ENCODE peak calls at places on chromosomes 6 and 20, in six cellular contexts. T is GM23248, N is suprapubic skin, K is neural progenitor cell, Y is A673, E is heart right ventricle. F is an unnamed sample. For H3K4me1 and H3K27me3, the result is how much of the 10 kb centered on the place peaks cover.

GRCh38 chr6:97813881-97814280 is 530.9 kb upstream of the MMS22L start:
- DNase-seq in T (no peak), N (no peak), K (peak), Y (no peak), E (no peak), F (no peak)

GRCh38 chr6:164039954-164040375 is 625.4 kb downstream of the QKI start:
- DNase-seq in T (no peak), N (no peak), K (no peak), Y (no peak), E (no peak), F (peak)

GRCh38 chr6:138656278-138656803 is 117.2 kb upstream of the CCDC28A start:
- DNase-seq in T (no peak), N (no peak), K (no peak), Y (no peak), E (no peak), F (no peak)

GRCh38 chr6:159633196-159633595 is 59.8 kb downstream of the SOD2 start:
- DNase-seq in T (peak), N (no peak), K (peak), Y (peak), E (no peak), F (no peak)

GRCh38 chr6:21902766-21903165 is 309.2 kb downstream of the SOX4 start:
- DNase-seq in T (no peak), N (no peak), K (peak), Y (no peak), E (no peak), F (no peak)

GRCh38 chr6:118784641-118785164 is 109.2 kb upstream of the ASF1A start:
- DNase-seq in T (no peak), N (peak), K (peak), Y (peak), E (peak), F (no peak)

GRCh38 chr6:52330470-52330869 is 31.5 kb upstream of the PAQR8 start:
- DNase-seq in T (no peak), N (no peak), K (no peak), Y (no peak), E (no peak), F (peak)

GRCh38 chr6:133503330-133503729 is 262.2 kb downstream of the EYA4 start:
- DNase-seq in T (peak), N (no peak), K (no peak), Y (peak), E (no peak), F (no peak)

GRCh38 chr6:161341638-161342037 is 67.8 kb upstream of the AGPAT4 start:
- DNase-seq in T (no peak), N (no peak), K (no peak), Y (no peak), E (no peak), F (no peak)

GRCh38 chr20:38723982-38724602 is at the start of gene SLC32A1:
- DNase-seq in T (no peak), N (no peak), K (peak), Y (no peak), E (no peak), F (no peak)

GRCh38 chr6:55047433-55048044 is 126.8 kb upstream of the HCRTR2 start:
- DNase-seq in T (peak), N (no peak), K (no peak), Y (peak), E (no peak), F (no peak)

GRCh38 chr6:3022765-3023662 is 23.3 kb downstream of the NQO2 start:
- DNase-seq in T (peak), N (no peak), K (no peak), Y (peak), E (peak), F (no peak)

GRCh38 chr6:13273931-13274706 is 54.2 kb downstream of the TBC1D7 start:
- DNase-seq in T (no peak), N (no peak), K (no peak), Y (no peak), E (no peak), F (peak)

GRCh38 chr6:11412616-11413015 is 124.9 kb upstream of the TMEM170B start:
- DNase-seq in T (no peak), N (no peak), K (no peak), Y (no peak), E (no peak), F (no peak)

GRCh38 chr6:14763139-14763538 is 482.7 kb upstream of the JARID2 start:
- DNase-seq in T (peak), N (no peak), K (no peak), Y (peak), E (no peak), F (no peak)

GRCh38 chr6:34018961-34019606 is 126.8 kb downstream of the GRM4 start:
- DNase-seq in T (no peak), N (no peak), K (no peak), Y (no peak), E (no peak), F (no peak)

GRCh38 chr6:73180718-73181619 is 44.3 kb downstream of the KHDC1L start:
- DNase-seq in T (peak), N (no peak), K (peak), Y (peak), E (no peak), F (no peak)

GRCh38 chr6:128491643-128492206 is 28.7 kb downstream of the PTPRK start:
- DNase-seq in T (no peak), N (no peak), K (peak), Y (peak), E (no peak), F (no peak)

GRCh38 chr6:157075549-157076426 is 247.5 kb downstream of the TMEM242 start:
- DNase-seq in T (peak), N (no peak), K (no peak), Y (no peak), E (no peak), F (no peak)

GRCh38 chr20:40715491-40715890 is 26.5 kb upstream of the MAFB start:
- DNase-seq in T (no peak), N (no peak), K (no peak), Y (no peak), E (no peak), F (no peak)

GRCh38 chr6:89411019-89411268 is 1.1 kb downstream of the RRAGD start:
- DNase-seq in T (peak), N (no peak), K (no peak), Y (peak), E (no peak), F (no peak)

GRCh38 chr20:11569163-11569562 is 348.5 kb upstream of the BTBD3 start:
- DNase-seq in T (no peak), N (no peak), K (peak), Y (no peak), E (no peak), F (no peak)

GRCh38 chr6:116100419-116101297 is at the start of gene NT5DC1:
- DNase-seq in T (peak), N (peak), K (peak), Y (peak), E (peak), F (peak)

GRCh38 chr20:57089701-57090144 is 176.7 kb downstream of the BMP7 start:
- DNase-seq in T (peak), N (peak), K (peak), Y (peak), E (peak), F (peak)

GRCh38 chr6:35190306-35190705 is 23.4 kb upstream of the SCUBE3 start:
- DNase-seq in T (peak), N (no peak), K (no peak), Y (no peak), E (no peak), F (no peak)

GRCh38 chr20:50532231-50532630 is 22.0 kb downstream of the PTPN1 start:
- DNase-seq in T (no peak), N (no peak), K (no peak), Y (no peak), E (no peak), F (no peak)

GRCh38 chr6:141354191-141354950 is 778.4 kb upstream of the GJE1 start:
- DNase-seq in T (no peak), N (no peak), K (no peak), Y (peak), E (no peak), F (no peak)

GRCh38 chr20:18907353-18907752 is 93.8 kb downstream of the SCP2D1 start:
- DNase-seq in T (no peak), N (no peak), K (no peak), Y (no peak), E (no peak), F (no peak)

GRCh38 chr20:54846948-54847347 is 371.6 kb downstream of the DOK5 start:
- DNase-seq in T (no peak), N (no peak), K (no peak), Y (no peak), E (no peak), F (no peak)

GRCh38 chr6:41647061-41647511 is 8.8 kb downstream of the MDFI start:
- DNase-seq in T (no peak), N (no peak), K (no peak), Y (no peak), E (no peak), F (no peak)

GRCh38 chr6:52285174-52286068 is 879 bp upstream of the MCM3 start:
- DNase-seq in T (peak), N (no peak), K (peak), Y (peak), E (no peak), F (no peak)

GRCh38 chr6:84774174-84775158 is 10.1 kb upstream of the TBX18 start:
- DNase-seq in T (peak), N (peak), K (peak), Y (peak), E (peak), F (no peak)

GRCh38 chr20:46307139-46307998 is 929 bp downstream of the CDH22 start:
- DNase-seq in T (peak), N (no peak), K (peak), Y (peak), E (peak), F (peak)
- H3K27ac ChIP-seq in T (no peak), N (no peak), K (no peak), Y (no peak), E (no peak), F (no peak)

GRCh38 chr20:59932616-59933295 is 681 bp downstream of the SYCP2 start:
- DNase-seq in T (no peak), N (peak), K (no peak), Y (no peak), E (peak), F (no peak)
- H3K4me1 ChIP-seq in T (under half), N (under half), K (under half), Y (under half), E (under half), F (under half)

GRCh38 chr6:5083307-5083583 is 1.9 kb upstream of the PPP1R3G start:
- DNase-seq in T (peak), N (no peak), K (no peak), Y (no peak), E (no peak), F (no peak)
- H3K27me3 ChIP-seq in T (under half), N (under half), K (half or more), Y (under half), E (under half), F (under half)

GRCh38 chr20:844473-845225 is 11.1 kb downstream of the FAM110A start:
- DNase-seq in T (peak), N (peak), K (peak), Y (peak), E (peak), F (peak)
- H3K27ac ChIP-seq in T (no peak), N (peak), K (no peak), Y (peak), E (no peak), F (no peak)

GRCh38 chr6:37022135-37022863 is 16.8 kb downstream of the FGD2 start:
- DNase-seq in T (no peak), N (no peak), K (no peak), Y (no peak), E (no peak), F (no peak)
- H3K4me1 ChIP-seq in T (under half), N (under half), K (under half), Y (under half), E (under half), F (under half)

DNA sequence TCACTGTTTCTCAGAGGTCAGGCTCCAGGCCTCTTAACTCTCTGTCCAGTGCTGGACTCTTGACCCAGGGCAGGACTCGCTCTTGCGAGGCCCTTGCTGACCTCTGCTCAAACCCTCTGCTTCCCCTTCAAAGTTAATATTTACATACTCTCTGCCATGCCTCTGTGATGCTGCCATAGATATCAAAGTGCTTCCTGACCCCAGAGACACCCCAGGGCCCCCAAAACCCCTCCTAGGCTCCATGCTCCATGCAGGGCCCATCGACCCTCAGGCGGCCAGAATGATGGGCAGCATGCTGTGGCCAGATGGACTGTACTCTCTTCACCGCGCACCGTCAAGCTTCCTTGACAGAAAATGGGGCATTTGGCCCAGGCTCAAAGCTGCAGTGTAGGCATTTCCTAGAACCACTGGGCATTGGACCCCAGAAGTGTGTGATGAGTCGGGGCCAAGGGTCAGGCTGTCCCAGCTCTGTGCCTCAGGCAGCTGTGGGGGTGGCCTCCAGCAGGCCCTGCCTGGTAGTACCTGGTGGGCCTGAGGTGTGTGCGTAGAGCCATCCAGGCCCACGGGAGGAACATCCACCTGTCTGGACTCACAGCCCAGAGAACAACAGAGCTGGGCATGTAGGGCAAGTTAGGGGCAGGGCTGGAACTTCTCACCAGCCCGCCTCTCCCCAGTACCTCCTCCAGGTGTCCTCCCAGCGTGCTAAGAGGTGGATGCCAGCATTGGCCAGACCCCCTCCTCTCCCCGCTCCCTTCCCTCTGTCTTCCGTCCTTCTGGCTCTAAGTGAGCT is 142.8 kb downstream of the VEGFA start:
- DNase-seq in T (no peak), N (no peak), K (no peak), Y (no peak), E (no peak), F (no peak)
- H3K27me3 ChIP-seq in T (under half), N (under half), K (under half), Y (under half), E (under half), F (under half)

GRCh38 chr6:31761343-31761742 is 1.1 kb upstream of the SAPCD1 start:
- DNase-seq in T (no peak), N (no peak), K (no peak), Y (no peak), E (no peak), F (no peak)

GRCh38 chr6:31763617-31763940 is 1.1 kb downstream of the SAPCD1 start:
- DNase-seq in T (peak), N (no peak), K (peak), Y (peak), E (no peak), F (no peak)

GRCh38 chr6:31764239-31764638 is 1.8 kb downstream of the SAPCD1 start:
- DNase-seq in T (no peak), N (no peak), K (no peak), Y (no peak), E (no peak), F (no peak)

GRCh38 chr6:31762356-31762755 is at the start of gene SAPCD1:
- DNase-seq in T (no peak), N (no peak), K (no peak), Y (no peak), E (no peak), F (no peak)

GRCh38 chr6:31762878-31763616 is 591 bp downstream of the SAPCD1 start:
- DNase-seq in T (no peak), N (no peak), K (no peak), Y (no peak), E (no peak), F (no peak)
- H3K27ac ChIP-seq in T (no peak), N (no peak), K (peak), Y (peak), E (no peak), F (no peak)

GRCh38 chr20:25221592-25222460 is 26.1 kb upstream of the PYGB start:
- DNase-seq in T (no peak), N (peak), K (no peak), Y (no peak), E (peak), F (no peak)

GRCh38 chr20:25222461-25223178 is 25.3 kb upstream of the PYGB start:
- DNase-seq in T (no peak), N (no peak), K (no peak), Y (no peak), E (no peak), F (no peak)

GRCh38 chr20:25224941-25225340 is 22.9 kb upstream of the PYGB start:
- DNase-seq in T (no peak), N (peak), K (no peak), Y (no peak), E (no peak), F (no peak)

GRCh38 chr20:25223765-25224720 is 23.8 kb upstream of the PYGB start:
- DNase-seq in T (no peak), N (peak), K (no peak), Y (no peak), E (no peak), F (no peak)

GRCh38 chr20:25223179-25223661 is 24.7 kb upstream of the PYGB start:
- DNase-seq in T (peak), N (peak), K (peak), Y (peak), E (no peak), F (no peak)
- H3K4me1 ChIP-seq in T (under half), N (under half), K (under half), Y (under half), E (half or more), F (under half)

DNA sequence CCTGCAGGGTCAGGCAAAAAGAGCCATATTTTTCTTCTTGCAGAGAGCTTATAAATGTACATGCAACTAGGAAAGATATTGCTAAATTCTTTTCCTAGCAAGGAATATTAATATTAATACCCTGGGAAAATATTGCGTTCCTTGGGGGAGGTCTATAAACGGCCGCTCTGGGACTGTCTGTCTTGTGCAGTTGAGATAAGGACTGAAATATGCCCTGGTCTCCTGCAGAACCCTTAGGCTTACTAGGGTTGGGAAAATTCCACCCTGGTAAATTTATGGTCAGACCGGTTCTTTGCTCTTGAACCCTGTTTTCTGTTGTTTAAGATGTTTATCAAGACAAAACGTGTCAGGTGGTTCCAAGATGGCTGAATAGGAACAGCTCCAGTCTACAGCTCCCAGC is 121.3 kb upstream of the CARMIL1 start:
- DNase-seq in T (no peak), N (no peak), K (no peak), Y (no peak), E (no peak), F (no peak)
- H3K27me3 ChIP-seq in T (under half), N (under half), K (under half), Y (under half), E (under half), F (under half)

DNA sequence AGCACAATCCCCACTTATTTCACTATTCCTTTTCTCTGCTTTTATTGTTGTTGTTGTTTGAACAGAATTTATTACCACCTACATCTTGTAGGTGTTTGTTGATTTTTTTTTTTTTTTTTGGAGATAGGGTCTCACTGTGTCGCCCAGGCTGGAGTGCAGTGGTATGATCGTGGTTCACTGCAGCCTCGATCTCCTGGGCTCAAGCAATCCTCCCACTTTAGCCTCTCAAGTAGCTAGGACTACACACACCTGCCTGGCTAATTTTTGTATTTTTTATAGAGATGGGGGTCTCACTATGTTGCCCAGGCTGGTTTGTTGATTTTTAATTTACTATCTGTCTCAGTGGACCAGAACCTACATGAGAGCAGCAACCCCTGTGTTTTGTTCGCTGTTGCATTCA is 3.6 kb downstream of the ZSCAN12 start:
- DNase-seq in T (no peak), N (no peak), K (no peak), Y (no peak), E (no peak), F (no peak)
- H3K27ac ChIP-seq in T (no peak), N (no peak), K (no peak), Y (no peak), E (no peak), F (no peak)